ENCODE peak calls at places on chromosomes 13 and 19, in four cellular contexts. O is right cardiac atrium; C is GM23338; M is CD4-positive, alpha-beta memory T cell. N is an unnamed sample.

GRCh38 chr19:7467009-7467989 is 21.5 kb downstream of the PEX11G start:
- DNase-seq in O (no peak), C (no peak), M (no peak), N (peak; percentile 60)

GRCh38 chr13:88824218-88824617 is 1153.0 kb downstream of the SLITRK5 start:
- DNase-seq in O (no peak), C (no peak), M (no peak), N (no peak)

GRCh38 chr19:2973229-2973628 is 4.1 kb upstream of the TLE6 start:
- DNase-seq in O (peak; percentile 77), C (no peak), M (no peak), N (no peak)

GRCh38 chr13:32811297-32811800 is 204.9 kb upstream of the KL start:
- DNase-seq in O (no peak), C (no peak), M (no peak), N (no peak)

GRCh38 chr13:49367640-49368431 is 76.0 kb downstream of the CAB39L start:
- DNase-seq in O (no peak), C (peak; percentile 79), M (no peak), N (no peak)

GRCh38 chr13:100610399-100611347 is 22.1 kb upstream of the GGACT start:
- DNase-seq in O (no peak), C (no peak), M (no peak), N (no peak)

GRCh38 chr19:39727070-39727800 is 10.6 kb downstream of the CLC start:
- DNase-seq in O (no peak), C (no peak), M (no peak), N (no peak)

GRCh38 chr13:54511356-54511755 is 1482.7 kb downstream of the OLFM4 start:
- DNase-seq in O (no peak), C (peak; percentile 9), M (no peak), N (no peak)

GRCh38 chr13:37106642-37107041 is 1.2 kb upstream of the CSNK1A1L start:
- DNase-seq in O (no peak), C (peak; percentile 54), M (no peak), N (no peak)

GRCh38 chr13:52004508-52005183 is 6.6 kb downstream of the ATP7B start:
- DNase-seq in O (no peak), C (no peak), M (no peak), N (no peak)

GRCh38 chr13:42891591-42891990 is 100.5 kb downstream of the EPSTI1 start:
- DNase-seq in O (no peak), C (no peak), M (no peak), N (no peak)

GRCh38 chr13:101309014-101309619 is 107.2 kb downstream of the NALCN start:
- DNase-seq in O (no peak), C (no peak), M (no peak), N (no peak)

GRCh38 chr13:41398494-41399190 is 58.7 kb upstream of the RGCC start:
- DNase-seq in O (no peak), C (no peak), M (no peak), N (no peak)

GRCh38 chr19:10861118-10861651 is 10.2 kb upstream of the CARM1 start:
- DNase-seq in O (no peak), C (peak; percentile 83), M (peak; percentile 35), N (no peak)

GRCh38 chr19:34381399-34382251 is 16.6 kb downstream of the GPI start:
- DNase-seq in O (no peak), C (no peak), M (no peak), N (no peak)

GRCh38 chr13:23020246-23020843 is 160.4 kb upstream of the SGCG start:
- DNase-seq in O (no peak), C (peak; percentile 71), M (peak; percentile 35), N (no peak)

GRCh38 chr19:32971715-32972540 is at the start of the genes CEP89 and FAAP24:
- DNase-seq in O (peak; percentile 97), C (peak; percentile 99), M (peak; percentile 99), N (peak; percentile 98)

GRCh38 chr13:112955271-112955937 is 13.6 kb upstream of the MCF2L start:
- DNase-seq in O (no peak), C (no peak), M (no peak), N (no peak)

GRCh38 chr13:52845334-52845761 is 3.1 kb downstream of the PCDH8 start:
- DNase-seq in O (no peak), C (peak; percentile 64), M (no peak), N (no peak)

GRCh38 chr19:14073925-14074838 is 1.6 kb downstream of the MISP3 start:
- DNase-seq in O (no peak), C (no peak), M (no peak), N (peak; percentile 69)

DNA sequence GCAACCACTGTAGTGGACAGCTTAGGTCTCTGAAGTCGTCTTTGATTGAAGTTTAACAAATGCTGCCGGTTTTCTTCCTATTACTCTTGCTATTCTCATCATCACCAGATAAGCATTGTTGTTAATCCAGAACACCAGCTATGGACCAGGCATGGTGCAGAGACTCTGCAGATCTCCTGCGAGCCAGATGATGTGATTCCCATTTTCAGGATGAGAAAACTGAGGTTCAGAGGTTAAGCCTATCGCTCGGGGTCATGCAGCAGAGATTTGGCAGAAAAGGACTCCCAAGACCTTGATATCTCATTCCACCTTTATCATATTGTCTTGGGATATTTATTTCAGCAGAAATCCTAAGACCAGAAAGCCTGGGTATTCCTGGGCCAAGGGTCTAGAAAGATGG is 16.5 kb upstream of the CABP5 start:
- DNase-seq in O (no peak), C (no peak), M (no peak), N (no peak)
- H3K27me3 ChIP-seq in O (no peaks in the 10 kb centered on the region), C (no peaks in the 10 kb centered on the region), M (no peaks in the 10 kb centered on the region), N (no peaks in the 10 kb centered on the region)

GRCh38 chr19:45273532-45273877 is 22.4 kb downstream of the MARK4 start:
- DNase-seq in O (no peak), C (no peak), M (no peak), N (no peak)

GRCh38 chr19:45276284-45276687 is 25.2 kb downstream of the MARK4 start:
- DNase-seq in O (no peak), C (no peak), M (no peak), N (no peak)

GRCh38 chr19:45271709-45272108 is 20.6 kb downstream of the MARK4 start:
- DNase-seq in O (no peak), C (no peak), M (no peak), N (no peak)

GRCh38 chr19:45278087-45278486 is 27.0 kb downstream of the MARK4 start:
- DNase-seq in O (no peak), C (no peak), M (no peak), N (no peak)

GRCh38 chr19:45275370-45275971 is 24.4 kb downstream of the MARK4 start:
- DNase-seq in O (no peak), C (no peak), M (no peak), N (no peak)
- H3K4me3 ChIP-seq in O (no peak overlapping the region), C (no peak overlapping the region), M (no peak overlapping the region), N (no peak overlapping the region)

DNA sequence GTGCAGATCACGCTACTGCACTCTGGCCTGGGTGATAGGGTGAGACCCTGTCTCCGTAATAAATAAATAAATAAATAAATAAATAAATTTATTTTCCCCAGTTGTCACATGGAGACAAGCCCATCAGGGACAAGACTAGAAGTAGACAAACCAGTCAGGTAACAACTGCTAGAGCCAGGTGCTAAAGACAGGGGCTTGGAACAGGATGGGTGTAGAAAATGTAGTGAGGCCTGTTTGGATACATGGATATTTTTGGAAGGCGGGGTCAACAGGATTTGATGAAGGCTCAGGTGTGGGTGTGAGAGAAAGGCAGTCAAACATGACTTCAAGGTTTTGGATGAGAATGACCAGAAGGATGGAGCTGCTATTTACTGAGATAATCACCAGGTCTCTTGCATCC is 27.7 kb upstream of the TPM4 start:
- DNase-seq in O (no peak), C (no peak), M (no peak), N (no peak)
- H3K27me3 ChIP-seq in O (no peaks in the 10 kb centered on the region), C (no peaks in the 10 kb centered on the region), M (no peaks in the 10 kb centered on the region), N (no peaks in the 10 kb centered on the region)

DNA sequence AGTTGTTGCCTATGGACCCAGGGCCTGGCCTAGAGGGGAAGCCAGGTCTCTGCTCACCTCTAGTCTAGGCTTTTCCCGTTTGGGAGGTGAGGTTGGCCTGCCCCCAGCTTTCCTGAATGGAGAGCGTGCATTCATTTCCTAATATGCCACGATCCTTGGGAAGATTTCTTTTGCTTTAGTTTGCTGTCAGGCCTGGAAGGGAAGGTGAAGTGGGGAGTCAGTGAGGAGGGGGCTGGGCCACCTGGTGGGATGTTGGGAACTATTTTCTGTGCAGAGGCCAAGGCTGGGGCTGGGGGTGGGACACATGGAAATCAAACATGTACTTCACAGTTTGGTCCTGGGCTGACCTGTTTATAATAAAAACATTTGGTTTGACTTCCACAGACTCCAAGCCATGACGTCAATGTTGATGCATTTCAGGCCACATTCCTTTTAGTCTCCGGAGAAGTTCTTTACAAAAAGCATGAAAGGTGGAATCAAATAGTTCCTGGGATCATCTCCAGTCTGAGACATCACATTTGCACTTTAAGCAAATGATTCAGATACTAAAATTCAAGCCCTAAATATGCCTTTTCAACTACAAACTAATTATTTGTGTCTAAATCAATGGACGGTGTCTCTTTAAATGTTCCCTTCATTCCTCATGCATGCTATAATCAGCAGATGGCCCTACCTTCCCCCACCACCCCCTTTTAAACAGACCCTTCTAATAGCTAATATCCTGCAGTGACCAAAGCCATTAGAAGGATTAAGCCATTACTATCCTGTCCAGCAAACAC is 41.5 kb upstream of the MEDAG start:
- DNase-seq in O (no peak), C (peak; percentile 30), M (no peak), N (no peak)
- H3K4me3 ChIP-seq in O (no peak overlapping the region), C (peak overlapping the region; percentile 56), M (no peak overlapping the region), N (no peak overlapping the region)

DNA sequence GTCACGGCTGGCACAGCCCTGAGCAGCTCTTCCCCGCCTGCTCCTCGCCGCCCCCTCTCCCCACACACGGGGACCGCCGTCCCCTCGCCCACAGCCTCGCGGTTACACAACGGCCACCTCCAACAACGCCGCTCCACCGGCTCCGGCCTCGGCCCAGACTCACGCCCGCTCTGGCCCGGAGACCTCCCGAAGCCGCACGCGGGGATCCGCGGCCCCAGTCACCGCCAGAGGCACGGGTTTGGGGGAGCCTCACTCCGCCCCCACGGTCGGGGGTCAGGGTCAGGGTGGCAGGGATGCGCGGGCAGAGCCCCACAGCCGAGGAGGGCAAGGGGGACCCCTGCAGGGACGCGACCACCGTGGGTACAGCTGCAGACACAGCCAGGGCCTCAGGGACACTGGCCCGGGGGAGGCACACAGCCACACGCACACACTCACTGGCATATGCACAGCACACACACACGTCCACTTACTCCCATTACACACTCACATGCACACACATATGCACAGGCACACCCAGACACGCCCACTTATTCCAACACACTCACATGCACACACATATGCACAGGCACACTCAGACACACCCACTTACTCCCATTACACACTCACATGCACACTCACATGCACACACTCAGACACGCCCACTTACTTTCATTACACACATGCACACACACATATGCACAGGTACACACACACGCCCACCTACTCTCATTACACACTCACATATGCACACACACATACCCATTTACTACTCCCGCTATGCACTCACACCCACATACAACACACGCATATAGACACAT is 1.6 kb downstream of the TTYH1 start:
- DNase-seq in O (no peak), C (peak; percentile 46), M (no peak), N (no peak)
- H3K27me3 ChIP-seq in O (no peaks in the 10 kb centered on the region), C (peaks cover 23% of the 10 kb centered on the region), M (peaks cover 19% of the 10 kb centered on the region), N (peaks cover 81% of the 10 kb centered on the region)